ENCODE peak calls at places on chromosomes 4 and X, in eight cellular contexts. Z is body of pancreas, I is right lobe of liver, O is AG04450, N is tibial artery, C is heart right ventricle, S is neural progenitor cell, K is HL-60. B is an unnamed sample.

GRCh38 chrX:97399400-97399799 is 515.7 kb downstream of the RPA4 start:
- DNase-seq in O (peak; percentile 39), I (no peak), Z (no peak), C (no peak), N (no peak), K (no peak), S (no peak), B (no peak)

GRCh38 chr4:38320833-38321232 is 343.2 kb upstream of the KLF3 start:
- DNase-seq in I (no peak), N (no peak), S (no peak), K (no peak), C (no peak), O (no peak), Z (no peak), B (no peak)

GRCh38 chr4:94939791-94940530 is 182.2 kb downstream of the BMPR1B start:
- DNase-seq in S (no peak), I (no peak), K (no peak), O (no peak), Z (no peak), C (no peak), N (no peak), B (no peak)

GRCh38 chr4:48262484-48262883 is 7.2 kb downstream of the TEC start:
- DNase-seq in I (no peak), N (no peak), Z (no peak), O (no peak), S (no peak), C (no peak), K (no peak), B (no peak)

GRCh38 chr4:149914521-149915115 is 99.0 kb upstream of the IQCM start:
- DNase-seq in C (no peak), N (no peak), S (peak; percentile 75), I (no peak), Z (peak; percentile 18), K (peak; percentile 12), O (peak; percentile 32), B (no peak)

GRCh38 chr4:155787113-155787710 is 28.4 kb downstream of the GUCY1B1 start:
- DNase-seq in C (no peak), K (no peak), O (no peak), Z (peak; percentile 61), I (no peak), N (no peak), S (peak; percentile 63), B (peak; percentile 2)

GRCh38 chrX:47802589-47802988 is 34.1 kb upstream of the ZNF81 start:
- DNase-seq in I (no peak), Z (peak; percentile 29), S (no peak), K (no peak), O (no peak), C (no peak), N (no peak), B (no peak)

GRCh38 chr4:184810720-184811119 is 15.0 kb downstream of the ACSL1 start:
- DNase-seq in C (no peak), I (peak; percentile 72), Z (no peak), O (no peak), K (no peak), S (no peak), N (no peak), B (no peak)

GRCh38 chrX:88284844-88285243 is 462.2 kb upstream of the CPXCR1 start:
- DNase-seq in Z (peak; percentile 49), N (no peak), C (no peak), I (no peak), S (no peak), K (no peak), O (no peak), B (no peak)

GRCh38 chrX:13028871-13029336 is 15.5 kb downstream of the FAM9C start:
- DNase-seq in Z (no peak), C (no peak), S (no peak), O (no peak), K (no peak), I (no peak), N (no peak), B (no peak)

GRCh38 chr4:10028910-10029309 is 7.6 kb upstream of the SLC2A9 start:
- DNase-seq in C (no peak), K (no peak), Z (no peak), S (no peak), N (no peak), I (no peak), O (no peak), B (no peak)

GRCh38 chr4:92270908-92271307 is 32.9 kb upstream of the GRID2 start:
- DNase-seq in C (no peak), S (peak; percentile 49), N (no peak), K (no peak), O (no peak), I (no peak), Z (no peak), B (no peak)

GRCh38 chr4:181061787-181062186 is 1181.4 kb upstream of the TENM3 start:
- DNase-seq in O (no peak), N (no peak), K (no peak), I (no peak), Z (no peak), S (no peak), C (no peak), B (no peak)

GRCh38 chr4:68463796-68464195 is 16.5 kb downstream of the TMPRSS11E start:
- DNase-seq in Z (no peak), N (no peak), K (no peak), O (peak; percentile 6), S (no peak), I (no peak), C (no peak), B (peak; percentile 83)

GRCh38 chrX:133523094-133523493 is 107.8 kb upstream of the GPC4 start:
- DNase-seq in N (peak; percentile 22), I (no peak), K (no peak), O (no peak), S (no peak), Z (no peak), C (no peak), B (peak; percentile 44)

GRCh38 chrX:111270339-111270738 is at the start of gene CAPN6:
- DNase-seq in S (peak; percentile 77), N (no peak), K (no peak), I (no peak), O (no peak), Z (peak; percentile 31), C (no peak), B (no peak)

GRCh38 chr4:124712417-124713212 is at the start of gene ANKRD50:
- DNase-seq in S (peak; percentile 97), K (no peak), C (peak; percentile 92), Z (peak; percentile 91), I (peak; percentile 93), N (peak; percentile 92), O (peak; percentile 92), B (peak; percentile 44)

GRCh38 chr4:156734965-156735895 is 236.4 kb downstream of the PDGFC start:
- DNase-seq in N (no peak), I (no peak), C (no peak), O (no peak), K (no peak), S (no peak), Z (no peak), B (no peak)

GRCh38 chr4:48954314-48954713 is 31.8 kb upstream of the CWH43 start:
- DNase-seq in Z (no peak), S (no peak), K (no peak), O (no peak), C (no peak), N (no peak), I (no peak), B (no peak)

GRCh38 chrX:10514891-10515290 is 105.5 kb downstream of the MID1 start:
- DNase-seq in Z (no peak), C (no peak), O (no peak), N (no peak), I (no peak), K (no peak), S (no peak), B (no peak)

GRCh38 chrX:136768469-136769084 is 12.2 kb downstream of the ARHGEF6 start:
- DNase-seq in O (peak; percentile 30), K (no peak), N (peak; percentile 77), Z (peak; percentile 46), S (no peak), C (peak; percentile 17), I (no peak), B (peak; percentile 16)

GRCh38 chr4:183256756-183257385 is 63.2 kb downstream of the CLDN22 start:
- DNase-seq in S (peak; percentile 76), C (peak; percentile 59), O (no peak), Z (peak; percentile 56), K (no peak), N (peak; percentile 60), I (no peak), B (no peak)

GRCh38 chr4:141389649-141390048 is 169.0 kb downstream of the ZNF330 start:
- DNase-seq in S (peak; percentile 73), N (no peak), K (no peak), C (no peak), O (no peak), I (no peak), Z (no peak), B (no peak)

GRCh38 chrX:66110112-66110511 is 53.9 kb upstream of the HEPH start:
- DNase-seq in Z (peak; percentile 2), O (no peak), N (no peak), I (no peak), K (peak; percentile 13), C (no peak), S (peak; percentile 9), B (no peak)
- H3K27ac ChIP-seq in Z (no peak overlapping the region), O (no peak overlapping the region), N (no peak overlapping the region), I (no peak overlapping the region), K (no peak overlapping the region), C (no peak overlapping the region), S (no peak overlapping the region), B (no peak overlapping the region)

GRCh38 chrX:45740291-45740690 is 539.6 kb upstream of the DIPK2B start:
- DNase-seq in K (no peak), Z (no peak), I (no peak), N (no peak), O (no peak), C (no peak), S (no peak), B (no peak)
- H3K27ac ChIP-seq in K (no peak overlapping the region), Z (no peak overlapping the region), I (no peak overlapping the region), N (no peak overlapping the region), O (no peak overlapping the region), C (no peak overlapping the region), S (no peak overlapping the region), B (peak overlapping the region; percentile 96)

GRCh38 chrX:129737921-129738320 is 858 bp upstream of the XPNPEP2 start:
- DNase-seq in O (no peak), Z (peak; percentile 6), S (no peak), C (no peak), N (no peak), K (no peak), I (no peak), B (peak; percentile 18)

GRCh38 chrX:129738466-129739308 is at the start of gene XPNPEP2:
- DNase-seq in Z (no peak), I (no peak), O (no peak), K (no peak), N (no peak), C (peak; percentile 29), S (peak; percentile 44), B (no peak)

GRCh38 chrX:129741880-129742758 is 3.3 kb downstream of the XPNPEP2 start:
- DNase-seq in O (no peak), Z (no peak), K (no peak), N (no peak), I (no peak), C (no peak), S (peak; percentile 88), B (no peak)

GRCh38 chrX:129736491-129736890 is 2.3 kb upstream of the XPNPEP2 start:
- DNase-seq in N (no peak), I (no peak), C (no peak), Z (no peak), S (no peak), K (no peak), O (no peak), B (no peak)

GRCh38 chrX:129739591-129739990 is 812 bp downstream of the XPNPEP2 start:
- DNase-seq in N (no peak), C (no peak), Z (no peak), I (no peak), S (no peak), K (no peak), O (no peak), B (no peak)
- H3K27ac ChIP-seq in N (no peak overlapping the region), C (peak overlapping the region; percentile 4), Z (no peak overlapping the region), I (no peak overlapping the region), S (no peak overlapping the region), K (no peak overlapping the region), O (no peak overlapping the region), B (no peak overlapping the region)

GRCh38 chr4:41362647-41363383 is 106.1 kb downstream of the UCHL1 start:
- DNase-seq in O (no peak), C (no peak), N (no peak), I (no peak), K (no peak), S (peak; percentile 65), Z (no peak), B (no peak)
- H3K27ac ChIP-seq in O (no peak overlapping the region), C (peak overlapping the region; percentile 94), N (peak overlapping the region; percentile 89), I (no peak overlapping the region), K (no peak overlapping the region), S (no peak overlapping the region), Z (no peak overlapping the region), B (peak overlapping the region; percentile 70)

B was measured in epithelial cell of prostate.